ENCODE peak calls at places on chromosomes 12 and 14, in seven cellular contexts. M is spleen; I is mesothelial cell of epicardium; V is tibial nerve; A is CD8-positive, alpha-beta T cell; C is tibial artery; K is GM04503. O is an unnamed sample.

GRCh38 chr14:24908592-24909236 is 141.2 kb downstream of the STXBP6 start:
- DNase-seq in K (no peak), M (no peak), V (no peak), A (no peak), C (peak; percentile 33), I (no peak), O (no peak)

GRCh38 chr12:7221486-7221885 is 32.0 kb downstream of the PEX5 start:
- DNase-seq in I (no peak), A (no peak), K (no peak), V (no peak), M (no peak), C (no peak), O (no peak)

GRCh38 chr12:16118586-16118985 is 158.9 kb downstream of the SLC15A5 start:
- DNase-seq in C (no peak), I (no peak), A (no peak), K (no peak), V (no peak), M (no peak), O (no peak)

GRCh38 chr14:95953111-95953724 is 76.6 kb downstream of the TUNAR start:
- DNase-seq in V (no peak), A (no peak), C (no peak), I (peak; percentile 38), M (no peak), K (no peak), O (no peak)

GRCh38 chr12:19654630-19655384 is 215.5 kb downstream of the AEBP2 start:
- DNase-seq in C (no peak), V (no peak), A (no peak), K (no peak), M (no peak), I (no peak), O (no peak)

GRCh38 chr12:34393086-34393820 is 371.0 kb downstream of the ALG10 start:
- DNase-seq in C (peak; percentile 4), M (peak; percentile 66), A (no peak), V (peak; percentile 10), I (peak; percentile 30), K (no peak), O (no peak)

GRCh38 chr12:90235642-90236041 is 527.0 kb upstream of the ATP2B1 start:
- DNase-seq in A (no peak), V (no peak), I (no peak), C (no peak), K (no peak), M (no peak), O (no peak)

GRCh38 chr14:22276913-22277816 is 311.9 kb downstream of the DAD1 start:
- DNase-seq in V (no peak), K (no peak), A (no peak), C (no peak), I (no peak), M (no peak), O (no peak)